ENCODE peak calls at places on chromosomes 16 and 17, in six cellular contexts. W is tibial artery; V is Caco-2; T is CD8-positive, alpha-beta memory T cell; H is stomach; Z is brain microvascular endothelial cell. P is an unnamed sample.

GRCh38 chr16:84220851-84221250 is 19.0 kb downstream of the KCNG4 start:
- DNase-seq in W (no peak), V (no peak), T (no peak), H (no peak), Z (peak), P (no peak)

GRCh38 chr17:76473541-76473985 is 6.2 kb downstream of the AANAT start:
- DNase-seq in W (no peak), V (no peak), T (no peak), H (no peak), Z (no peak), P (no peak)

GRCh38 chr17:32732900-32733299 is 144.0 kb downstream of the MYO1D start:
- DNase-seq in W (no peak), V (no peak), T (no peak), H (no peak), Z (no peak), P (no peak)

GRCh38 chr17:69506489-69506888 is 92.0 kb downstream of the MAP2K6 start:
- DNase-seq in W (no peak), V (no peak), T (no peak), H (no peak), Z (no peak), P (peak)

GRCh38 chr16:83115491-83116232 is 488.9 kb downstream of the CDH13 start:
- DNase-seq in W (no peak), V (no peak), T (no peak), H (no peak), Z (no peak), P (peak)

GRCh38 chr16:30377050-30377811 is 2.6 kb downstream of the MYL11 start:
- DNase-seq in W (peak), V (no peak), T (no peak), H (no peak), Z (no peak), P (no peak)

GRCh38 chr17:61386251-61386650 is 13.4 kb upstream of the TBX2 start:
- DNase-seq in W (no peak), V (no peak), T (no peak), H (no peak), Z (no peak), P (no peak)

GRCh38 chr17:68101075-68101991 is 65.8 kb downstream of the KPNA2 start:
- DNase-seq in W (peak), V (peak), T (peak), H (peak), Z (peak), P (no peak)

GRCh38 chr17:68906638-68907037 is 48.6 kb downstream of the ABCA8 start:
- DNase-seq in W (no peak), V (no peak), T (no peak), H (no peak), Z (no peak), P (peak)

GRCh38 chr17:6755281-6755680 is 565 bp upstream of the XAF1 start:
- DNase-seq in W (peak), V (no peak), T (no peak), H (no peak), Z (no peak), P (no peak)

GRCh38 chr17:47300718-47301117 is 23.0 kb upstream of the EFCAB13 start:
- DNase-seq in W (no peak), V (no peak), T (no peak), H (no peak), Z (no peak), P (no peak)

GRCh38 chr16:89104930-89105571 is 11.4 kb downstream of the ACSF3 start:
- DNase-seq in W (no peak), V (no peak), T (no peak), H (no peak), Z (no peak), P (no peak)

GRCh38 chr16:50309527-50310307 is 43.4 kb downstream of the ADCY7 start:
- DNase-seq in W (peak), V (no peak), T (no peak), H (peak), Z (no peak), P (no peak)

GRCh38 chr17:38550661-38551060 is 55.1 kb downstream of the SRCIN1 start:
- DNase-seq in W (peak), V (no peak), T (no peak), H (peak), Z (peak), P (no peak)

GRCh38 chr17:50830298-50830697 is 5.1 kb upstream of the WFIKKN2 start:
- DNase-seq in W (no peak), V (no peak), T (no peak), H (peak), Z (peak), P (no peak)

GRCh38 chr16:15607700-15608396 is 35.1 kb downstream of the MARF1 start:
- DNase-seq in W (peak), V (no peak), T (no peak), H (no peak), Z (peak), P (no peak)

GRCh38 chr17:11305524-11305923 is 64.5 kb downstream of the SHISA6 start:
- DNase-seq in W (no peak), V (no peak), T (no peak), H (no peak), Z (no peak), P (no peak)

GRCh38 chr16:50816901-50817555 is 75.1 kb downstream of the CYLD start:
- DNase-seq in W (no peak), V (no peak), T (no peak), H (no peak), Z (no peak), P (no peak)

GRCh38 chr17:29570521-29570920 is 2.0 kb downstream of the TP53I13 start:
- DNase-seq in W (peak), V (no peak), T (no peak), H (peak), Z (no peak), P (no peak)

GRCh38 chr16:569445-570254 is at the start of gene PIGQ:
- DNase-seq in W (peak), V (peak), T (peak), H (peak), Z (no peak), P (peak)

GRCh38 chr17:8847891-8848290 is 19.6 kb downstream of the PIK3R6 start:
- DNase-seq in W (peak), V (no peak), T (no peak), H (no peak), Z (no peak), P (no peak)

GRCh38 chr16:86432691-86433090 is 77.6 kb upstream of the FOXF1 start:
- DNase-seq in W (no peak), V (no peak), T (no peak), H (peak), Z (no peak), P (no peak)

GRCh38 chr16:13503960-13504635 is 415.9 kb upstream of the ERCC4 start:
- DNase-seq in W (no peak), V (no peak), T (no peak), H (no peak), Z (no peak), P (no peak)

GRCh38 chr17:42950044-42950783 is 14.0 kb downstream of the AARSD1 start:
- DNase-seq in W (no peak), V (no peak), T (no peak), H (no peak), Z (no peak), P (no peak)

GRCh38 chr17:12020595-12021590 is at the start of gene MAP2K4:
- DNase-seq in W (peak), V (peak), T (peak), H (peak), Z (peak), P (peak)

GRCh38 chr17:59487161-59487873 is 78.1 kb upstream of the DHX40 start:
- DNase-seq in W (no peak), V (no peak), T (no peak), H (no peak), Z (no peak), P (no peak)

GRCh38 chr16:35798885-35799426 is 2339.5 kb downstream of the TP53TG3F start:
- DNase-seq in W (no peak), V (no peak), T (no peak), H (no peak), Z (no peak), P (no peak)

GRCh38 chr17:55710410-55710809 is 12.3 kb downstream of the TMEM100 start:
- DNase-seq in W (no peak), V (no peak), T (no peak), H (no peak), Z (no peak), P (no peak)

GRCh38 chr17:7357381-7357780 is 2.4 kb downstream of the TMEM95 start:
- DNase-seq in W (no peak), V (no peak), T (no peak), H (no peak), Z (no peak), P (no peak)

GRCh38 chr17:50173335-50173941 is 7.6 kb downstream of the SGCA start:
- DNase-seq in W (peak), V (no peak), T (no peak), H (no peak), Z (peak), P (no peak)

GRCh38 chr17:79991140-79991923 is 44.3 kb downstream of the TBC1D16 start:
- DNase-seq in W (peak), V (peak), T (peak), H (peak), Z (peak), P (peak)

GRCh38 chr17:68344701-68345136 is 53.4 kb downstream of the ARSG start:
- DNase-seq in W (no peak), V (no peak), T (peak), H (peak), Z (no peak), P (peak)

GRCh38 chr16:80006175-80006895 is 405.8 kb upstream of the MAF start:
- DNase-seq in W (no peak), V (no peak), T (no peak), H (no peak), Z (peak), P (no peak)

GRCh38 chr17:56819030-56819429 is 14.7 kb downstream of the C17orf67 start:
- DNase-seq in W (no peak), V (no peak), T (no peak), H (no peak), Z (no peak), P (no peak)

GRCh38 chr16:85689950-85690320 is 1.2 kb upstream of the GINS2 start:
- DNase-seq in W (no peak), V (no peak), T (no peak), H (no peak), Z (no peak), P (no peak)

GRCh38 chr17:73288534-73289302 is 23.1 kb downstream of the CDC42EP4 start:
- DNase-seq in W (peak), V (peak), T (no peak), H (peak), Z (no peak), P (no peak)

GRCh38 chr16:684961-685696 is 995 bp upstream of the JMJD8 start:
- DNase-seq in W (no peak), V (peak), T (no peak), H (no peak), Z (no peak), P (no peak)

GRCh38 chr16:2035431-2036199 is 8.9 kb downstream of the NHERF2 start:
- DNase-seq in W (peak), V (peak), T (no peak), H (peak), Z (peak), P (no peak)

DNA sequence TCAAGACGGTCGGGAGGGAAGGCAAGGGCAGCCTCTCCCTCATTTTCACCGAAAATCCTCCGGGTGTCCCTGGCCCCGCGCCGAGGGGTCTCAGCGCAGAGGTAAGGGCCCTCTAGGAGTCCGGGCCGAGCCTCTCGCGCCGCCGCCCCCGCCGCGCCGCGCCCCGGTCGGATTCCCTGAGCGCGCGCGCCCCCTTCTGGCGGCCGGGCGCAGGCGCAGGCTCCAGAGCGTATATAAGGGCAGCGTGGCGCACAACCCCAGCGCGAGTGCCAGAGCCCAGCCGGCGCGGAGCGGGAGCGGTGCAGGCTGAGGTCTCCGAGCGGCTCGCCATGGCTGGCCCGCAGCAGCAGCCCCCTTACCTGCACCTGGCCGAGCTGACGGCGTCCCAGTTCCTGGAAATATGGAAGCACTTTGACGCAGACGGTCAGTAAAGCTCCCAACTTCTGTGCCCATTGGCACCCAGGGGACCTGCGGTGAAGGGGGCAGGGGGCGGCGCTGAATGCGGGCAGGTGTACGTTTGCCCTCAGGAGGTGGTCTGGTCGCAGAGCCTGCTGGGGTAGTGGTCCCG is at the start of gene CALB2:
- DNase-seq in W (peak), V (peak), T (peak), H (peak), Z (peak), P (peak)
- H3K4me3 ChIP-seq in W (no peak), V (peak), T (peak), H (peak), Z (peak), P (no peak)

DNA sequence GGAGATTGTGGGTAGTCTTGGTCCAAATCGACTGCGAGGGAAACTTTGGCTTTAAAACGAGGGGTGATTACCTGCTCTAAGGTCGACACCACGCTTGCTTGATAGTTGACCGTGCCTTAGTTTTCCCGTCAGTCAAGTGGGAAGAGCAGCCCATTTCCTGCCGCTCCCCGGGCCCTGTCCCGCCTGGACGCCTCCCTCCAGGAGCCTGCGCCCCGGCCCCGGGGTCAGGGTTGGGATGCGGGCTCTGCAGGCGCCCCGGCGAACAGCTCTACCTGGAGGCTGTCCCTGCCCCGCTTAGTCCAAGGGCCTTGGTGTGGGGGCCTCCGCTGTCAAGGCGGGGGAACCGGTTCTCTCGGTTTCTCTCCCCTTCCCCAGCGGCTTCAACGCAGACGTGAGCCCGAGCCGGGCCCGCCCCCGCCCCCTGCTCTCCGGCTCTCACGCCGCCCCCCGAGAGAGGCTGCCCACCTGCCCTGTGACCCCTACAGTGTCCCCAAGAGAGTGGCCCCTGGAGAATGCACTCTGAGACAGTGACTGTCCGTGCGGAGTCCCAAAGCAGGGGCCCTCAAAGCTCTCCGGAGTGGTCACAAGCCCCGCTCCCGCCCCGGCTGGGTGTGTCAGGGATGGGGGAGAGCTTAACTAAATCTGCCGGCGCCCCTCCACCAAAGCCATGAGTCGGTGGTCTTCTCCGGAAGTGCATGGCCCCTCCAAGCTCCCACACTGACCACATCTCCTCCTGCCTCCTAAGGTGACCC is 117.4 kb upstream of the SMURF2 start:
- DNase-seq in W (peak), V (no peak), T (no peak), H (no peak), Z (no peak), P (no peak)
- H3K4me3 ChIP-seq in W (peak), V (peak), T (peak), H (peak), Z (no peak), P (no peak)

DNA sequence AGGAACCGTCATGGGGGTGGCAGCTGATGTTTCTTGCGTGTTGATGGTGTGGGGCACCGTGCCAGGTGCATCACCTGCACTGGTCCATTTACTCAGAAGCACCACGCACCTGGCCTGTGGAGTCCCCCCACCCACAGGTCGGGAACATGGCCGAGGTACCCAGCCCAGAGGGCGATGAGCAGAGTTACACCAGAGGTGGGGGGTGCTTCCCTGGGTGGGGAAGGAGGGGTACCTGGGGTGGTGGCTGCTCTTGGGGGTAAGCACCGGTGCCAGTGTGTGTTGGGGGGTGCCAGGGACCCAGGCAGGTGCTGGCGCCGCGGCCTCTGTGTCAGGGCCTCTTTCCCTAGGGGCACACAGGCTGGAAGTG is 5.0 kb upstream of the ZNF750 start:
- DNase-seq in W (no peak), V (no peak), T (no peak), H (no peak), Z (no peak), P (no peak)
- H3K4me3 ChIP-seq in W (no peak), V (no peak), T (no peak), H (no peak), Z (peak), P (no peak)

GRCh38 chr17:696412-696811 is 18.2 kb downstream of the VPS53 start:
- DNase-seq in W (no peak), V (no peak), T (no peak), H (no peak), Z (no peak), P (no peak)

GRCh38 chr17:692116-692515 is 22.5 kb downstream of the VPS53 start:
- DNase-seq in W (no peak), V (no peak), T (no peak), H (no peak), Z (peak), P (no peak)

GRCh38 chr17:691423-691822 is 23.2 kb downstream of the VPS53 start:
- DNase-seq in W (no peak), V (no peak), T (no peak), H (no peak), Z (peak), P (no peak)

GRCh38 chr17:697682-698081 is 17.0 kb downstream of the VPS53 start:
- DNase-seq in W (no peak), V (no peak), T (no peak), H (no peak), Z (no peak), P (no peak)

GRCh38 chr17:694239-694638 is 20.4 kb downstream of the VPS53 start:
- DNase-seq in W (no peak), V (no peak), T (no peak), H (no peak), Z (peak), P (no peak)
- H3K4me3 ChIP-seq in W (no peak), V (no peak), T (no peak), H (no peak), Z (no peak), P (no peak)

DNA sequence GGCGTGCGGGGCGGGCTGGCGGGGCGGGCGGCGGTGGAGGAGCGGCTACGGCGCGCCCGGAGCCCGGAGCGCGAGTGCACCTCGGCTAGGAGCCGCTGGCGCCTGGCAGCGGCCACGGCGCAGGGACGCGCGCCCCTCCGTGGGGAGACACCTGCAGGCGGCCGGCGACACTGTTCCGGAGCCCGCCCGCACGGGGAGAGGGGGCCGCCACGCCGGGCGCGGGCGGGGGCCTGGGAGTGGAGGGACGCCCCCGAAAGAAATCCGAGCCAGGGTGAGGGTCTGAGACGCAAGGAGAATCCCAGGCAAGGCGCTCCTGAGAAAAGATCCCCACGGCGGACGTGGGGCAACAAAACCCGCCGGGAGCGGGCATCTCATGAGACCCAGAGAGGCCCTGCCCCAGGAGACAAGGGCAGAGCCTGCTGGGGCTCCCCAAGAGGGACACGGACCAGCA is at the start of gene GSG1L:
- DNase-seq in W (no peak), V (no peak), T (no peak), H (no peak), Z (no peak), P (no peak)
- H3K4me3 ChIP-seq in W (peak), V (no peak), T (no peak), H (peak), Z (no peak), P (no peak)

DNA sequence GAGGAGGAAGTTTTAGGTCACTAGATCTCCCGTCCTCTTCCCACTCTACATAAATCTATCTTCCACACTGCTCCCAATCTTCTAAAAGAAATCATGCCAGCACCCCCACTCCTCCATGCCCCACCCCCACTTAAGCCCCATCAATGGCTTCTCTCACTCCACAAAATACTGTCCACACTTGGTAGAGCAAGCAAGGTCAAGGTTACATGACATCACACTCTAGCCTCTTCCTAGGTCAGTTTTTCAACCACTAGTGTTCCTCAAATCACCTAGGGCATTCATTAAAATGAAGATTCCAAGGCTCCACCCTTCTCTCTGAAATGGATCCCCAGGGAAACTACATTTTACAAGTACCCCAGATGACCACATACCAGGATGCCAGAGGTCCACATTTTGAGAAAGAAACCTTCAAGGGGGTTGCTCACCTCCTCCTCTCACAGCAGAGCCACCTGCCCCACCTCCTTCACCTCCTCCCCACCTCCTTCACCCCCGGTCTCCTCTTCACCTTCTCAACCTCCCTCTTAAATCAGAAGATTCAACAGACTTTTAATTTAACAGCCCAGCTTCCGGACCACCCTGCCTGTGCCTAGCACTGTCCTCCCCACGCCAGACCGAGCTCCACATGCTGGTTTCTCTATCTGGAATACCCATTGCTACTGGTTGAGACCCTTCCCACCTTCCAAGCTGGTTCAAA is 3.2 kb downstream of the AMFR start:
- DNase-seq in W (no peak), V (no peak), T (no peak), H (no peak), Z (no peak), P (no peak)
- H3K4me3 ChIP-seq in W (no peak), V (no peak), T (no peak), H (no peak), Z (no peak), P (no peak)

GRCh38 chr16:68070811-68071546 is 14.2 kb upstream of the NFATC3 start:
- DNase-seq in W (no peak), V (no peak), T (no peak), H (no peak), Z (no peak), P (peak)
- H3K4me3 ChIP-seq in W (no peak), V (no peak), T (no peak), H (no peak), Z (no peak), P (no peak)

P was measured in Jurkat, Clone E6-1.